ENCODE peak calls at places on chromosomes 6 and 20, in four cellular contexts. C is HFF-Myc, K is upper lobe of right lung, F is Ammon's horn. E is an unnamed sample.

GRCh38 chr6:40164345-40164755 is 230.1 kb upstream of the MOCS1 start:
- DNase-seq in F (peak; percentile 66), C (no peak), K (no peak), E (no peak)

GRCh38 chr6:149031545-149032317 is 284.9 kb downstream of the UST start:
- DNase-seq in K (no peak), C (no peak), F (peak; percentile 40), E (no peak)

GRCh38 chr20:57323034-57323433 is 6.6 kb upstream of the SPO11 start:
- DNase-seq in F (peak; percentile 53), C (no peak), K (no peak), E (no peak)

GRCh38 chr6:31814677-31815024 is 432 bp downstream of the HSPA1L start:
- DNase-seq in F (peak; percentile 98), C (peak; percentile 98), K (peak; percentile 95), E (peak; percentile 97)

GRCh38 chr20:63968136-63968927 is 1.4 kb downstream of the ZNF512B start:
- DNase-seq in F (peak; percentile 2), K (no peak), C (no peak), E (no peak)

GRCh38 chr6:23181301-23182110 is 612.1 kb downstream of the HDGFL1 start:
- DNase-seq in K (no peak), C (no peak), F (peak; percentile 13), E (peak; percentile 27)

GRCh38 chr20:7798176-7798575 is 142.1 kb downstream of the HAO1 start:
- DNase-seq in C (no peak), K (no peak), F (no peak), E (no peak)

GRCh38 chr20:58117944-58118343 is 110.5 kb downstream of the ANKRD60 start:
- DNase-seq in C (no peak), K (no peak), F (no peak), E (no peak)

GRCh38 chr6:158475344-158476302 is 84.3 kb upstream of the TMEM181 start:
- DNase-seq in K (no peak), C (no peak), F (peak; percentile 47), E (no peak)

GRCh38 chr6:113879186-113880096 is 22.3 kb downstream of the MARCKS start:
- DNase-seq in K (no peak), F (peak; percentile 83), C (no peak), E (peak; percentile 82)

GRCh38 chr6:45415778-45416518 is 38.2 kb upstream of the SUPT3H start:
- DNase-seq in F (no peak), K (no peak), C (no peak), E (no peak)

GRCh38 chr6:30264731-30265130 is 51.5 kb upstream of the TRIM26 start:
- DNase-seq in F (no peak), K (no peak), C (no peak), E (no peak)

E was measured in Kasumi-1.